ENCODE peak calls at places on chromosomes 5 and 9, in ten cellular contexts. One of them, this sample, is unnamed.

GRCh38 chr9:99187311-99187710 is 34.4 kb downstream of the ALG2 start:
- DNase-seq in uterus: no peak
- DNase-seq in sigmoid colon: no peak
- DNase-seq in A549: no peak
- DNase-seq in gastrocnemius medialis: no peak
- DNase-seq in esophagus squamous epithelium: no peak
- DNase-seq in HCT116: no peak
- DNase-seq in testis: no peak
- DNase-seq in IMR-90: no peak
- DNase-seq in Peyer's patch: no peak
- DNase-seq in this sample: no peak

GRCh38 chr9:70030156-70030555 is 13.5 kb upstream of the MAMDC2 start:
- DNase-seq in uterus: no peak
- DNase-seq in sigmoid colon: no peak
- DNase-seq in A549: no peak
- DNase-seq in gastrocnemius medialis: no peak
- DNase-seq in esophagus squamous epithelium: no peak
- DNase-seq in HCT116: no peak
- DNase-seq in testis: no peak
- DNase-seq in IMR-90: no peak
- DNase-seq in Peyer's patch: no peak
- DNase-seq in this sample: no peak

GRCh38 chr5:167485395-167485794 is 806.0 kb upstream of the WWC1 start:
- DNase-seq in uterus: no peak
- DNase-seq in sigmoid colon: no peak
- DNase-seq in A549: no peak
- DNase-seq in gastrocnemius medialis: no peak
- DNase-seq in esophagus squamous epithelium: no peak
- DNase-seq in HCT116: no peak
- DNase-seq in testis: no peak
- DNase-seq in IMR-90: no peak
- DNase-seq in Peyer's patch: no peak
- DNase-seq in this sample: no peak

GRCh38 chr5:79074641-79075040 is 5.1 kb downstream of the BHMT2 start:
- DNase-seq in uterus: no peak
- DNase-seq in sigmoid colon: no peak
- DNase-seq in A549: peak
- DNase-seq in gastrocnemius medialis: no peak
- DNase-seq in esophagus squamous epithelium: no peak
- DNase-seq in HCT116: no peak
- DNase-seq in testis: no peak
- DNase-seq in IMR-90: peak
- DNase-seq in Peyer's patch: no peak
- DNase-seq in this sample: no peak

GRCh38 chr5:74240783-74241750 is 399.5 kb downstream of the ENC1 start:
- DNase-seq in uterus: no peak
- DNase-seq in sigmoid colon: no peak
- DNase-seq in A549: no peak
- DNase-seq in gastrocnemius medialis: no peak
- DNase-seq in esophagus squamous epithelium: no peak
- DNase-seq in HCT116: no peak
- DNase-seq in testis: peak
- DNase-seq in IMR-90: no peak
- DNase-seq in Peyer's patch: no peak
- DNase-seq in this sample: no peak

GRCh38 chr5:55601209-55601618 is 66.5 kb upstream of the PLPP1 start:
- DNase-seq in uterus: peak
- DNase-seq in sigmoid colon: peak
- DNase-seq in A549: peak
- DNase-seq in gastrocnemius medialis: peak
- DNase-seq in esophagus squamous epithelium: peak
- DNase-seq in HCT116: no peak
- DNase-seq in testis: peak
- DNase-seq in IMR-90: peak
- DNase-seq in Peyer's patch: no peak
- DNase-seq in this sample: peak

GRCh38 chr9:118529210-118529609 is 825.0 kb downstream of the TLR4 start:
- DNase-seq in uterus: no peak
- DNase-seq in sigmoid colon: no peak
- DNase-seq in A549: no peak
- DNase-seq in gastrocnemius medialis: no peak
- DNase-seq in esophagus squamous epithelium: no peak
- DNase-seq in HCT116: no peak
- DNase-seq in testis: no peak
- DNase-seq in IMR-90: no peak
- DNase-seq in Peyer's patch: no peak
- DNase-seq in this sample: no peak

GRCh38 chr9:128947423-128948310 is at the start of the genes DOLK and NUP188:
- DNase-seq in uterus: peak
- DNase-seq in sigmoid colon: peak
- DNase-seq in A549: peak
- DNase-seq in gastrocnemius medialis: peak
- DNase-seq in esophagus squamous epithelium: peak
- DNase-seq in HCT116: peak
- DNase-seq in testis: peak
- DNase-seq in IMR-90: peak
- DNase-seq in Peyer's patch: peak
- DNase-seq in this sample: peak

GRCh38 chr9:81622471-81623245 is 66.7 kb downstream of the TLE1 start:
- DNase-seq in uterus: no peak
- DNase-seq in sigmoid colon: no peak
- DNase-seq in A549: no peak
- DNase-seq in gastrocnemius medialis: no peak
- DNase-seq in esophagus squamous epithelium: no peak
- DNase-seq in HCT116: no peak
- DNase-seq in testis: no peak
- DNase-seq in IMR-90: no peak
- DNase-seq in Peyer's patch: no peak
- DNase-seq in this sample: no peak

GRCh38 chr5:140165101-140165920 is 9.7 kb upstream of the CYSTM1 start:
- DNase-seq in uterus: no peak
- DNase-seq in sigmoid colon: no peak
- DNase-seq in A549: peak
- DNase-seq in gastrocnemius medialis: no peak
- DNase-seq in esophagus squamous epithelium: no peak
- DNase-seq in HCT116: no peak
- DNase-seq in testis: no peak
- DNase-seq in IMR-90: no peak
- DNase-seq in Peyer's patch: no peak
- DNase-seq in this sample: peak

GRCh38 chr5:28216939-28217360 is 1178.6 kb upstream of the CDH9 start:
- DNase-seq in uterus: no peak
- DNase-seq in sigmoid colon: no peak
- DNase-seq in A549: no peak
- DNase-seq in gastrocnemius medialis: no peak
- DNase-seq in esophagus squamous epithelium: no peak
- DNase-seq in HCT116: no peak
- DNase-seq in testis: no peak
- DNase-seq in IMR-90: no peak
- DNase-seq in Peyer's patch: no peak
- DNase-seq in this sample: no peak

GRCh38 chr5:108516771-108517170 is 134.9 kb upstream of the FBXL17 start:
- DNase-seq in uterus: no peak
- DNase-seq in sigmoid colon: no peak
- DNase-seq in A549: no peak
- DNase-seq in gastrocnemius medialis: no peak
- DNase-seq in esophagus squamous epithelium: no peak
- DNase-seq in HCT116: no peak
- DNase-seq in testis: no peak
- DNase-seq in IMR-90: no peak
- DNase-seq in Peyer's patch: no peak
- DNase-seq in this sample: no peak

GRCh38 chr5:21663082-21663481 is 1190.1 kb downstream of the CDH12 start:
- DNase-seq in uterus: no peak
- DNase-seq in sigmoid colon: no peak
- DNase-seq in A549: peak
- DNase-seq in gastrocnemius medialis: no peak
- DNase-seq in esophagus squamous epithelium: no peak
- DNase-seq in HCT116: no peak
- DNase-seq in testis: no peak
- DNase-seq in IMR-90: no peak
- DNase-seq in Peyer's patch: no peak
- DNase-seq in this sample: no peak

GRCh38 chr9:111648066-111648465 is 13.3 kb upstream of the GNG10 start:
- DNase-seq in uterus: no peak
- DNase-seq in sigmoid colon: no peak
- DNase-seq in A549: no peak
- DNase-seq in gastrocnemius medialis: no peak
- DNase-seq in esophagus squamous epithelium: no peak
- DNase-seq in HCT116: no peak
- DNase-seq in testis: no peak
- DNase-seq in IMR-90: peak
- DNase-seq in Peyer's patch: no peak
- DNase-seq in this sample: no peak

GRCh38 chr9:111649016-111649415 is 12.4 kb upstream of the GNG10 start:
- DNase-seq in uterus: no peak
- DNase-seq in sigmoid colon: no peak
- DNase-seq in A549: no peak
- DNase-seq in gastrocnemius medialis: no peak
- DNase-seq in esophagus squamous epithelium: no peak
- DNase-seq in HCT116: no peak
- DNase-seq in testis: no peak
- DNase-seq in IMR-90: no peak
- DNase-seq in Peyer's patch: no peak
- DNase-seq in this sample: no peak

GRCh38 chr9:111645806-111646205 is 14.7 kb downstream of the DNAJC25 start:
- DNase-seq in uterus: peak
- DNase-seq in sigmoid colon: no peak
- DNase-seq in A549: no peak
- DNase-seq in gastrocnemius medialis: no peak
- DNase-seq in esophagus squamous epithelium: no peak
- DNase-seq in HCT116: no peak
- DNase-seq in testis: no peak
- DNase-seq in IMR-90: peak
- DNase-seq in Peyer's patch: no peak
- DNase-seq in this sample: no peak

GRCh38 chr9:111644195-111644772 is 13.2 kb downstream of the DNAJC25 start:
- DNase-seq in uterus: no peak
- DNase-seq in sigmoid colon: no peak
- DNase-seq in A549: no peak
- DNase-seq in gastrocnemius medialis: no peak
- DNase-seq in esophagus squamous epithelium: no peak
- DNase-seq in HCT116: no peak
- DNase-seq in testis: peak
- DNase-seq in IMR-90: no peak
- DNase-seq in Peyer's patch: no peak
- DNase-seq in this sample: no peak

DNA sequence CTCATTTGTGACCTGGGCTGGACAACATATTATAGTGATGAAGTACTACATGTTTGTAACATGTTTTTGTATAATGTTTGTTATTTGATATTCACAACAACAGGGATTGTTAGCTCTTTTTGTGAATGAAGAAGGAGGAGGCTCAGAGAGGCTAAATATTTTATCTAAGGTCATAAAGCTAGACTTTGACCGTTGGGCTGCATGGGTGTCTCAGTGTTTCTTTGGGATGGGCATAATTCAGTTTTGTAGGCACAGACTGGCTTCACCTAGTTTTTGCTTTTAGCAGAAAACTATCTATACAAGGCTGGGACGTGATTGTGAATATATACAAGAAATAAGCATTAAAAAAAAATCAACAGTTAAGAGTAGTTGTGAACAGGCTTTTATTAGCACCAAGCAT is 15.0 kb upstream of the GNG10 start:
- DNase-seq in uterus: no peak
- DNase-seq in sigmoid colon: no peak
- DNase-seq in A549: no peak
- DNase-seq in gastrocnemius medialis: no peak
- DNase-seq in esophagus squamous epithelium: no peak
- DNase-seq in HCT116: no peak
- DNase-seq in testis: no peak
- DNase-seq in IMR-90: no peak
- DNase-seq in Peyer's patch: no peak
- DNase-seq in this sample: no peak
- H3K27ac ChIP-seq in uterus: no peak
- H3K27ac ChIP-seq in sigmoid colon: no peak
- H3K27ac ChIP-seq in A549: no peak
- H3K27ac ChIP-seq in gastrocnemius medialis: no peak
- H3K27ac ChIP-seq in esophagus squamous epithelium: no peak
- H3K27ac ChIP-seq in HCT116: no peak
- H3K27ac ChIP-seq in testis: no peak
- H3K27ac ChIP-seq in IMR-90: no peak
- H3K27ac ChIP-seq in Peyer's patch: no peak
- H3K27ac ChIP-seq in this sample: no peak

GRCh38 chr5:466661-467310 is 23.8 kb downstream of the EXOC3 start:
- DNase-seq in uterus: no peak
- DNase-seq in sigmoid colon: peak
- DNase-seq in A549: no peak
- DNase-seq in gastrocnemius medialis: no peak
- DNase-seq in esophagus squamous epithelium: no peak
- DNase-seq in HCT116: no peak
- DNase-seq in testis: no peak
- DNase-seq in IMR-90: no peak
- DNase-seq in Peyer's patch: no peak
- DNase-seq in this sample: no peak
- TF ChIP-seq POLR2A in uterus: no peak
- TF ChIP-seq POLR2A in sigmoid colon: no peak
- TF ChIP-seq POLR2A in A549: no peak
- TF ChIP-seq POLR2A in gastrocnemius medialis: no peak
- TF ChIP-seq POLR2A in esophagus squamous epithelium: no peak
- TF ChIP-seq POLR2A in HCT116: no peak
- TF ChIP-seq POLR2A in testis: no peak
- TF ChIP-seq POLR2A in IMR-90: no peak
- TF ChIP-seq POLR2A in Peyer's patch: no peak
- TF ChIP-seq POLR2A in this sample: no peak

DNA sequence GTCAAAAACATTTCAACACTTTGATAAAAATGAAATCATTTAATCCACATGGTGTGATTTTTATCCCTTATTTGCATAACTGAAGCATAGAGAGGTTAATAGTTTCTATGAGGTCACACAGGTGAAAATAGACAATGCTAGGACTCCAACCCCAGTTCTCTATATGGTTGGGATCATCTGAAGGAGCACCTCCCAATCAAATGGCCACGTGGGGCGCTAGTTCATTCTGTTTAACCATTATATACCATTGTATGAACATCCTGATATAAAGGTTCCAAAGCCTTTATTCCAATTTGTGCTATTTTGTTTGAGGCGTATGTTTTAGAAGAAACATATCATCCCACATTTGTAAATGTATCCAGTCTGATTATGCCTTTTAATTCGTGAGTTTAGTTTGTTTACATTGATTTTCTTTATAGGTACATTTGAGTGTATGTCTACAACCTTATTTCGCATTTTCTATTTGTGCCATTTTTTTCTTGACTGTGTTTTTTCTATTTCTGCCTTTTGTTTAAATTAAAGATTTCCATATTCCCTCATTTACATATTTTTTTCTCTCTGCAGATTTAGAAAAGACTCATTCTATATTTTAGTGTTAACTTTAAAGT is 1092.0 kb downstream of the MAT2B start:
- DNase-seq in uterus: no peak
- DNase-seq in sigmoid colon: no peak
- DNase-seq in A549: peak
- DNase-seq in gastrocnemius medialis: no peak
- DNase-seq in esophagus squamous epithelium: no peak
- DNase-seq in HCT116: no peak
- DNase-seq in testis: peak
- DNase-seq in IMR-90: no peak
- DNase-seq in Peyer's patch: no peak
- DNase-seq in this sample: no peak
- TF ChIP-seq CTCF in uterus: no peak
- TF ChIP-seq CTCF in sigmoid colon: no peak
- TF ChIP-seq CTCF in A549: peak
- TF ChIP-seq CTCF in gastrocnemius medialis: no peak
- TF ChIP-seq CTCF in esophagus squamous epithelium: peak
- TF ChIP-seq CTCF in HCT116: peak
- TF ChIP-seq CTCF in testis: no peak
- TF ChIP-seq CTCF in IMR-90: no peak
- TF ChIP-seq CTCF in Peyer's patch: no peak
- TF ChIP-seq CTCF in this sample: no peak

GRCh38 chr5:160628295-160629006 is 206.8 kb downstream of the PTTG1 start:
- DNase-seq in uterus: no peak
- DNase-seq in sigmoid colon: no peak
- DNase-seq in A549: no peak
- DNase-seq in gastrocnemius medialis: no peak
- DNase-seq in esophagus squamous epithelium: no peak
- DNase-seq in HCT116: no peak
- DNase-seq in testis: peak
- DNase-seq in IMR-90: no peak
- DNase-seq in Peyer's patch: no peak
- DNase-seq in this sample: no peak
- H3K27ac ChIP-seq in uterus: no peak
- H3K27ac ChIP-seq in sigmoid colon: no peak
- H3K27ac ChIP-seq in A549: no peak
- H3K27ac ChIP-seq in gastrocnemius medialis: no peak
- H3K27ac ChIP-seq in esophagus squamous epithelium: no peak
- H3K27ac ChIP-seq in HCT116: no peak
- H3K27ac ChIP-seq in testis: peak
- H3K27ac ChIP-seq in IMR-90: no peak
- H3K27ac ChIP-seq in Peyer's patch: no peak
- H3K27ac ChIP-seq in this sample: no peak

This sample was measured in stomach.